ENCODE peak calls at places on chromosomes 1 and 21, in seven cellular contexts. W is prostate gland, Q is left ventricle myocardium inferior, B is brain microvascular endothelial cell, D is gastrocnemius medialis, V is kidney epithelial cell, H is mammary epithelial cell. R is an unnamed sample. For H3K27me3, the result is how much of the 10 kb centered on the place peaks cover.

GRCh38 chr1:193537266-193538003 is 351.0 kb upstream of the B3GALT2 start:
- DNase-seq in V (no peak), B (no peak), W (no peak), H (no peak), Q (no peak), D (no peak), R (no peak)

GRCh38 chr1:23343246-23344110 is 606 bp downstream of the HNRNPR start:
- DNase-seq in V (peak), B (peak), D (no peak), Q (no peak), H (peak), W (no peak), R (no peak)

GRCh38 chr1:82225407-82226197 is 424.9 kb downstream of the ADGRL2 start:
- DNase-seq in B (peak), H (peak), V (no peak), D (no peak), W (no peak), Q (no peak), R (no peak)

GRCh38 chr1:63987014-63987630 is 213.3 kb downstream of the ROR1 start:
- DNase-seq in B (peak), D (no peak), V (no peak), W (no peak), H (peak), Q (no peak), R (no peak)

GRCh38 chr1:158112994-158113758 is 67.5 kb upstream of the CD1D start:
- DNase-seq in D (no peak), W (no peak), B (no peak), H (no peak), Q (peak), V (no peak), R (no peak)

GRCh38 chr1:7284839-7285435 is 486.2 kb upstream of the VAMP3 start:
- DNase-seq in B (no peak), V (peak), D (no peak), Q (no peak), H (peak), W (no peak), R (no peak)

GRCh38 chr1:226633541-226634155 is 85.1 kb downstream of the STUM start:
- DNase-seq in H (no peak), Q (no peak), D (peak), W (no peak), B (no peak), V (no peak), R (no peak)

GRCh38 chr1:55713516-55713915 is 498.4 kb upstream of the USP24 start:
- DNase-seq in B (no peak), Q (no peak), W (no peak), D (no peak), V (no peak), H (no peak), R (no peak)

GRCh38 chr21:33289199-33289819 is 23.1 kb downstream of the IL10RB start:
- DNase-seq in H (peak), W (no peak), D (no peak), B (peak), V (no peak), Q (no peak), R (no peak)

GRCh38 chr1:241323510-241323909 is 33.5 kb downstream of the RGS7 start:
- DNase-seq in V (peak), D (no peak), H (peak), B (peak), W (no peak), Q (no peak), R (no peak)

GRCh38 chr1:3430820-3431219 is 23.6 kb upstream of the ARHGEF16 start:
- DNase-seq in D (no peak), W (no peak), B (no peak), V (no peak), Q (no peak), H (no peak), R (no peak)

GRCh38 chr1:28921286-28921869 is 7.0 kb downstream of the EPB41 start:
- DNase-seq in D (no peak), H (no peak), V (no peak), Q (no peak), W (no peak), B (no peak), R (no peak)

GRCh38 chr21:41766051-41766882 is 585 bp downstream of the RIPK4 start:
- DNase-seq in V (no peak), B (no peak), H (no peak), Q (no peak), W (no peak), D (no peak), R (no peak)
- H3K4me3 ChIP-seq in V (peak), B (no peak), H (peak), Q (peak), W (peak), D (no peak), R (peak)

DNA sequence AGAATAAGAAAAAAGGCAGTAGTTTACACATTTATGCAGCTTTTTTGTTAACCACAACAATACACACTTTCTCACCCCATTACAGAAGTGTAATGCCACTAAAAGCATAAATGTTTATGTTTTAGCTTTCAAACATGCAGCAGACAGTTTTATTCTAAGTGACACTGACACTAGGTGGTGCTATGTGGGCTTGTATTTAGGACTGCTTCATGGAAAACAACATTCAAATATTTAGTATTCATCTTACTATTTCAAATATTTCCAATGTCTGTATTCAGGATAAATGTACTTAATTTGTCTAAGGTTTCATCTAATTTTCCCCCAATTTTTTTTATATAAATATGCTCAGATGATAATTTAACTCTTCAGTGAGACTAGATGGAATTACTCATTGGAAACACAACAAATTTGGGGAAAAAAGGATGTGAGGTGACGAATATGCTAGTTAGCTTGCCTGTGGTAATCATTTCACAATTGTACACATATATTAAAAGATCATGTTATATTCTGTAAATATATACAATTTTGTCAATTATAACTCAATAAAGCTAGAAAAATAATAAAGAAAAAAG is 71.4 kb downstream of the USP1 start:
- DNase-seq in B (peak), Q (no peak), W (no peak), V (peak), D (no peak), H (peak), R (peak)
- TF ChIP-seq CTCF in B (peak), Q (peak), W (peak), V (peak), D (peak), H (peak), R (peak)

GRCh38 chr1:114334297-114334696 is 176.7 kb downstream of the TRIM33 start:
- DNase-seq in Q (no peak), D (no peak), H (no peak), W (no peak), V (no peak), B (no peak), R (no peak)

GRCh38 chr1:114335273-114335672 is 175.7 kb downstream of the TRIM33 start:
- DNase-seq in B (no peak), V (no peak), W (no peak), D (no peak), H (no peak), Q (no peak), R (no peak)

GRCh38 chr1:114336360-114336759 is 174.6 kb downstream of the TRIM33 start:
- DNase-seq in H (peak), B (no peak), V (no peak), W (no peak), D (no peak), Q (no peak), R (no peak)

GRCh38 chr1:114331936-114332335 is 178.3 kb upstream of the SYT6 start:
- DNase-seq in W (no peak), B (no peak), D (no peak), H (no peak), V (no peak), Q (no peak), R (no peak)

DNA sequence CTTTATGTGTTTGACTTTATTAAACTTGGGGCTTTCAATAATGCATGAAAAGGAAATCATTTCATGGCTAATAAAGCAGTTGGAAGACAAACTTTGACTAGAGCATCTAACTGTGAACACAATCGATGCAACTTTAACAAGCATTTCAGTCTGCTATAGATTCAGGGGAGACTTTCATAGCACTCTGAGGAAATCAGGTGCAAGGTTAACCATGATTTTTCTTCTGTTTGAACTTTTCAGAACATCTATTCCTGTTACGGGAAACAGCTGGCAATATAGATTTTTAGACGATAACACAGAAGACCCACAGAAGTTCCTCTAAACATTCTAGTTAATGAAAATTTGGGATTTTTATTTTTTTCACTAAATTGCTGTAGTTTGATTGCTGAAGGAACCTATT is 177.3 kb downstream of the TRIM33 start:
- DNase-seq in D (no peak), B (no peak), H (no peak), Q (no peak), V (no peak), W (no peak), R (no peak)
- H3K27me3 ChIP-seq in D (under half), B (under half), H (under half), Q (half or more), V (under half), W (under half), R (under half)

GRCh38 chr1:156122086-156122485 is 7.6 kb downstream of the LMNA start:
- DNase-seq in Q (no peak), W (no peak), B (no peak), H (no peak), V (no peak), D (no peak), R (no peak)

GRCh38 chr1:156118175-156118868 is 3.8 kb downstream of the LMNA start:
- DNase-seq in W (peak), V (no peak), D (peak), B (no peak), H (peak), Q (peak), R (no peak)

GRCh38 chr1:156121441-156121840 is 6.9 kb downstream of the LMNA start:
- DNase-seq in Q (no peak), H (no peak), B (no peak), D (no peak), W (no peak), V (no peak), R (no peak)

GRCh38 chr1:156119503-156120209 is 5.1 kb downstream of the LMNA start:
- DNase-seq in W (no peak), V (no peak), H (peak), B (peak), D (peak), Q (peak), R (no peak)

GRCh38 chr1:156120318-156120717 is 5.8 kb downstream of the LMNA start:
- DNase-seq in H (no peak), V (no peak), B (no peak), W (no peak), Q (no peak), D (no peak), R (no peak)
- H3K4me3 ChIP-seq in H (peak), V (no peak), B (peak), W (no peak), Q (peak), D (peak), R (peak)

GRCh38 chr1:45521413-45522323 is at the start of gene PRDX1:
- DNase-seq in V (no peak), B (peak), W (peak), D (peak), Q (peak), H (peak), R (peak)
- TF ChIP-seq CTCF in V (no peak), B (peak), W (no peak), D (no peak), Q (no peak), H (peak), R (peak)

DNA sequence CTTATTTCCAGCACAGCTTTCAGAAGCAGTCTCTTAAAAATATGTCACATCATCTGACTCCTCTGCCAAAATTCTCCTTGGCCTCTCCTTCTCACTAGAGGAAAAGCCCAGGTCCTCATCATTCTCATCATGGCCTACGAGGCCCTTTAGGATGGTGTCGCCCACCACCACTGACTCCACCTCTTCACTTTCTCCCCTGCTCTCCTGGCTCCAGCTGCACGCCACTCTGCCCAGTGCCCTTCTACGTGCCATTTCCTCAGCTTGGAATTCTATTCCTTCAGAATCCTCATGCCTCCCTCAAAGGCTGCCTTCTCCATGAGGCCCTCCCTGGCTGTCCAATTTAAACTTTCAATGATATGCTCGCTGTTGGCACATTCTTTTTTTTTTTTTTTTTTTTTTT is 25.3 kb upstream of the BTG2 start:
- DNase-seq in D (peak), Q (no peak), B (no peak), H (no peak), W (no peak), V (no peak), R (no peak)
- H3K27me3 ChIP-seq in D (under half), Q (under half), B (under half), H (under half), W (under half), V (under half), R (under half)

GRCh38 chr21:42524341-42525227 is 10.9 kb downstream of the SLC37A1 start:
- DNase-seq in Q (peak), V (no peak), W (peak), D (peak), H (no peak), B (peak), R (peak)
- H3K4me3 ChIP-seq in Q (peak), V (no peak), W (peak), D (peak), H (no peak), B (peak), R (peak)

GRCh38 chr1:100130552-100131077 is 2.1 kb downstream of the SASS6 start:
- DNase-seq in H (no peak), Q (no peak), W (no peak), B (no peak), D (no peak), V (no peak), R (no peak)

GRCh38 chr1:100132566-100133477 is at the start of the genes SASS6 and TRMT13:
- DNase-seq in Q (peak), W (peak), V (peak), H (peak), B (peak), D (peak), R (peak)

GRCh38 chr1:100131623-100132022 is 1.1 kb downstream of the SASS6 start:
- DNase-seq in W (no peak), H (no peak), B (no peak), V (no peak), Q (no peak), D (no peak), R (no peak)

GRCh38 chr1:100137602-100138001 is 4.6 kb downstream of the TRMT13 start:
- DNase-seq in V (no peak), H (no peak), W (no peak), Q (no peak), D (no peak), B (no peak), R (no peak)

GRCh38 chr1:100134872-100135271 is 1.9 kb downstream of the TRMT13 start:
- DNase-seq in H (no peak), W (no peak), D (no peak), B (peak), V (no peak), Q (no peak), R (no peak)
- TF ChIP-seq CTCF in H (no peak), W (no peak), D (no peak), B (no peak), V (no peak), Q (no peak), R (no peak)

DNA sequence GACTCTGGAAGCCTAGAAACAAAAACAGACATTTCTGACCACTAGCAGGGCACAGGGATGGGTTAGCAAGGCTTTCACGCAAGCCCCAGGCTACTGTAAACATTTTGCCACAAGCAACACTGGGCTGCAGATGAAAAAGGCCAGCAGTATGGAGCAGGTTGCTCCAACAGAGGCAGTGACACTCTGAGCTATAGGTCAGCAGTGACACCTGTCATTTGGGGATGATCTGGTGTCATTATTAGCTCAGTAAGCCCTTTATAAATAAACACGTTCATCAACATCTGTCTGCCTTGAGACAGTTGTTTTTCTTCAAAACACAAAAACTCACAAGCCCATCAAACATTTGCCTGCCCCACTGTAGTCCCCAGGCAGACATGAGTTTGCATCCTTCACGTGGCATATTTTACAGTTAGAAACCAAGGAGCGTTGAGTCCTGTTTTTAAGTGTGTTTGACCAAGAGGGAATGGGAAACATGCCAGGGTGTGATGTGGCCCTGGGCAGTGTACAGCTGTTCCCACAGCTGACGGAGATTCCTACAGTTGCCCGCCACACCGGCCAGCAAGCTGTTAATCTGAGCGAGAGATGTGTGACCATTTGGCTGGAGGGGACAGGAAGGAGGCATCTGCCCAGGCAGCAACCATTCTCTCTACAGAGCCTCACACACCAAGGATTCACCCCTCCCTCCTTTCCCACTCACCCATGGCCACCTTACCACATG is 66.7 kb downstream of the KCNN3 start:
- DNase-seq in B (no peak), W (no peak), Q (no peak), D (no peak), H (no peak), V (no peak), R (no peak)
- H3K27me3 ChIP-seq in B (under half), W (under half), Q (under half), D (under half), H (under half), V (under half), R (under half)